ENCODE peak calls at places on chromosomes 3 and 15, in five cellular contexts. Q is breast epithelium, G is suprapubic skin, U is endothelial cell of umbilical vein, F is tibial nerve. V is an unnamed sample.

GRCh38 chr3:158845748-158846350 is 44.0 kb downstream of the MFSD1 start:
- DNase-seq in Q (no peak), G (no peak), U (peak), F (peak), V (no peak)

GRCh38 chr15:77781131-77782051 is 148.7 kb upstream of the LINGO1 start:
- DNase-seq in Q (no peak), G (no peak), U (no peak), F (no peak), V (no peak)

GRCh38 chr3:13282986-13283876 is 136.9 kb downstream of the NUP210 start:
- DNase-seq in Q (no peak), G (no peak), U (no peak), F (no peak), V (no peak)

GRCh38 chr3:73207946-73208345 is 146.5 kb downstream of the EBLN2 start:
- DNase-seq in Q (no peak), G (no peak), U (no peak), F (no peak), V (no peak)

GRCh38 chr3:48466386-48467109 is 20.0 kb downstream of the ATRIP start:
- DNase-seq in Q (no peak), G (no peak), U (peak), F (no peak), V (no peak)

GRCh38 chr15:85473455-85473854 is 93.1 kb downstream of the AKAP13 start:
- DNase-seq in Q (no peak), G (no peak), U (no peak), F (no peak), V (no peak)

GRCh38 chr15:80480909-80481308 is 76.7 kb downstream of the ARNT2 start:
- DNase-seq in Q (no peak), G (no peak), U (no peak), F (peak), V (peak)

GRCh38 chr3:53823026-53823955 is 22.9 kb downstream of the CHDH start:
- DNase-seq in Q (no peak), G (peak), U (no peak), F (no peak), V (no peak)

GRCh38 chr3:61776390-61776789 is 215.0 kb downstream of the PTPRG start:
- DNase-seq in Q (no peak), G (no peak), U (no peak), F (no peak), V (no peak)

GRCh38 chr15:70726753-70727152 is 36.6 kb downstream of the UACA start:
- DNase-seq in Q (no peak), G (no peak), U (no peak), F (no peak), V (no peak)

GRCh38 chr3:98733778-98734281 is 29.3 kb upstream of the ST3GAL6 start:
- DNase-seq in Q (no peak), G (no peak), U (peak), F (peak), V (no peak)

GRCh38 chr3:42412526-42413155 is 2.2 kb upstream of the LYZL4 start:
- DNase-seq in Q (no peak), G (no peak), U (no peak), F (no peak), V (no peak)

GRCh38 chr15:81723758-81724157 is 322.1 kb downstream of the MEX3B start:
- DNase-seq in Q (no peak), G (no peak), U (no peak), F (peak), V (peak)

GRCh38 chr3:38649500-38650247 is at the start of gene SCN5A:
- DNase-seq in Q (no peak), G (no peak), U (peak), F (no peak), V (no peak)

GRCh38 chr15:31362121-31362520 is 35.5 kb downstream of the KLF13 start:
- DNase-seq in Q (no peak), G (no peak), U (no peak), F (no peak), V (no peak)

GRCh38 chr15:31361764-31362120 is 35.1 kb downstream of the KLF13 start:
- DNase-seq in Q (no peak), G (no peak), U (no peak), F (no peak), V (no peak)

GRCh38 chr15:31360158-31360561 is 33.5 kb downstream of the KLF13 start:
- DNase-seq in Q (no peak), G (no peak), U (no peak), F (no peak), V (no peak)

GRCh38 chr15:31359722-31360111 is 33.1 kb downstream of the KLF13 start:
- DNase-seq in Q (no peak), G (no peak), U (no peak), F (no peak), V (no peak)

GRCh38 chr15:31360843-31361763 is 34.5 kb downstream of the KLF13 start:
- DNase-seq in Q (no peak), G (no peak), U (no peak), F (no peak), V (no peak)
- TF ChIP-seq POLR2A in Q (no peak), G (no peak), U (no peak), F (no peak), V (no peak)

DNA sequence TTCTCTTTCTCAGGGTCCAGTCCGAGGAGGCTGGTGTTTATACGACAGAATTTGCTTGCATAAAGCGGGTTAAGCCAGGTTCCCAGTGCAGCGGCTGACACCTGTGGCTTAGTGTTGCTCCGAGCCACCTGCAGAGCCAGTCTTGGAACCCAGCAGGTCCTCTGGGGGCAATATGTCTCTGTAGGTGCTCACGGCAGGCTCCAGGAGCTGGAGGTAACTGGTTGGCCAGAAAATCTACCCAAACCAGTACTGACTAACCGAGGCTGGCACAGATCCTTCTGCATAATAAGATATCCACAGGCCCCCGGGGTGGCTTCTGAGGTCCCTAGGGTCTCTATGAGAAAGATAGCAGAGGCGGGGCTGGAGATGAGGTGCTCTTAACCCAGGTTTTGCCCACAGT is 3.2 kb downstream of the MGLL start:
- DNase-seq in Q (no peak), G (no peak), U (no peak), F (no peak), V (no peak)
- H3K27ac ChIP-seq in Q (peak), G (no peak), U (no peak), F (peak), V (no peak)

DNA sequence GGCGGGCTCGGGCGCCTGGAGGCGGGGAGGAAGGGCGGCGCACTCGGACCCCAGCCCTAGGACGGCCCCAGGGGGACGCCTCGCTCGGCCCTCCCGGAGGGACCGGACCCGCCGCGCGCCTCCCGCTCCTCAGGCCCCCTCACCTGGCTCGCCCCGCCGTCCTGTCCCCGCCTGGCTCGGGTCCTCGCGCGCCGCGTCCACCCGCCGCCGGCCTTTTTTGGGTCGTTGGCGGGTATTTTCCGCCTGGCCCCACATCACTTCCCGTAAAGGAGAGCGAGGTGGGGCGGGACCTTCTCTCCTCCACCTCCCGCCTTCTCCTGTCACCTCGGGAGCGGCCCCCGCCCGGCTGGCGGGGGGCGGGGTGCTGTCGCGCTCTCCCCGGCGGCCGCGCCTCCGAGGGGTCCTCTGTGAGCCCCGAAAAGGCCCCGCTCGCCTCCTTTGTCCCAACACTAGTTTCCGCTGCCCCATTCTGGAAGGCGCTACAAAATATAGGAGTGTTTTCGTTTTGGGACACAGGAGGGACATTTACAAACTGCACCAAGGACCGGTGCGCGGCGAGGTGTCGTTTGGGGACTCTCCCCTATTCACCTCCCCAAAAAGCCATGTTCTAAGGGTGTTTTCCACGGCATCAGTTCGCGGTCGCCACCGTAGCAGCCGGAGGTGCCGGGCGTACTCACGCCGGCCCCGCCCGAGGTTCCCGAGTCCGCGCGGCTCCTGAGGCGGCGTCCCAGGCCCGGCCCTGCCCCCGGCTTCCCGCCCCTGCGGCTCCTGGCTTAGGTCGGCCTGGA is at the start of gene RAB27A:
- DNase-seq in Q (peak), G (peak), U (peak), F (peak), V (peak)
- TF ChIP-seq POLR2A in Q (no peak), G (no peak), U (no peak), F (peak), V (peak)

GRCh38 chr3:45123841-45124269 is 22.3 kb downstream of the CDCP1 start:
- DNase-seq in Q (no peak), G (no peak), U (peak), F (no peak), V (peak)
- H3K27ac ChIP-seq in Q (no peak), G (peak), U (peak), F (no peak), V (peak)

DNA sequence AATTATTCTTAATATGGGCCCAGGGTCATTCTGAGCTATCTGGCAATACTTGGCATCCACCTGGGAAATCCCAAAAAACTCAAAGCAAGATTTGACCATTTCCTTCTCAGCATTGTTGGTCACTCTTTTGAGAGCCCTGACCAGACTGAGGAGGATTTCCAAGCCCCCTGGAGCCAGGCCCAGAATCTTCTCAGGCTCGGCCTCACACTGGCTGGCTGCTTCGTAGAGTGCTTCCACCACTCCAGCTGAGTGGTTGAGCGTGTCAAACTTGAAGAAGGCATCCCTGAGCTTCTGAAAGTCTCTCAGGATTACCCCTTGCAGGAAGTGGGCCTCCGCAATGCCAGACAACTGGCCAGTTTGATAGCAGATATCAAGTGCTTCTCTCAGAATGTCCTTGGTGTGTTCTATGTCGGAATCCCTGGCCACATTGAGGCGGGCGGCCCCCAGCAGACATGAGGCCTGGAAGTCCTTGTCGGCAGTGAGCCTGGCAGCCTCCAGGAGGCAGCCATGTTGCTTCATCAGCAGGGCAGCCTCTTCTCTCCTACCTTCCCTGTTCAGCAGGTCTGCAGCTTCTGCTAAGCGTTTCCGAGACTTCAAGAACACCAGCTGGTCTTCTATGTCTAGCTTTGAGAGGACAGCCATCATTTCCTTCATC is 68.9 kb upstream of the DCLK3 start:
- DNase-seq in Q (no peak), G (no peak), U (no peak), F (no peak), V (no peak)
- TF ChIP-seq POLR2A in Q (no peak), G (no peak), U (no peak), F (no peak), V (no peak)

DNA sequence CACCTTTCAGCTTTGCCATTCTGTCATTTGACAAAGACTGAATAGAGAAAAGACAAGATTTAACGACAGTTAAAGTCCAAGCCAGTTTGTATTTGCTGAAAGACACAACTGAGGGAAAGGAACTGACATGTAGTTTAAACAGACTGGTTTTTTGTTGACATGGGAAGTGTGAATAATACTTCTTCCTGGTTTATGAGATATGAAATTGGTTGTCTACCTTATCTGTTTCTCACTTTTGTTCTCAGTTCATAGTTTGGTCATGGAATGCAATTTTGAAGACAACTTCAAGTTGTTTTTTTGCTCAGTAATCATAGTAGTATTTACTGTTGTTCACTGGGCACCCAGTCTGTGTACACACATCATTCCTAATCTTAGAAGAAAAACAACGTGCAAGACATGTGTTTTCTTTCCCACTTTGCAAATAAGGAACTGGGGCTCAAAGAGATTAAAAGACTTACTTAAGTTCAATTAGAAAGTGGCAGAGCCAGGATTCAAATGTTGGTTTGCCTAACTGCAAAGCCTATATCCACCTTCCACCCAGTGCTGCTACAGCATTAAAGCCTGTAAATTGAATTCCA is 103.5 kb downstream of the LPP start:
- DNase-seq in Q (no peak), G (no peak), U (peak), F (no peak), V (no peak)
- H3K27ac ChIP-seq in Q (peak), G (no peak), U (peak), F (no peak), V (peak)

GRCh38 chr3:49673715-49674490 is at the start of gene APEH:
- DNase-seq in Q (peak), G (peak), U (peak), F (peak), V (peak)
- TF ChIP-seq POLR2A in Q (peak), G (no peak), U (peak), F (peak), V (no peak)

V was measured in uterus.